ENCODE peak calls at places on chromosomes 6 and 20, in four cellular contexts. L is SK-N-SH, C is WERI-Rb-1, I is astrocyte of the spinal cord. R is an unnamed sample.

GRCh38 chr6:31247813-31248212 is 24.1 kb downstream of the HLA-C start:
- DNase-seq in L (no peak), C (no peak), I (no peak), R (no peak)

GRCh38 chr6:141291322-141291721 is 841.4 kb upstream of the GJE1 start:
- DNase-seq in L (no peak), C (no peak), I (no peak), R (no peak)

GRCh38 chr20:23296841-23297701 is 53.5 kb upstream of the NXT1 start:
- DNase-seq in L (no peak), C (no peak), I (peak; percentile 40), R (no peak)

GRCh38 chr20:48642105-48642880 is 185.5 kb downstream of the PREX1 start:
- DNase-seq in L (no peak), C (no peak), I (no peak), R (no peak)

GRCh38 chr20:1357921-1358671 is 29.2 kb upstream of the SDCBP2 start:
- DNase-seq in L (no peak), C (no peak), I (peak; percentile 62), R (peak; percentile 44)

GRCh38 chr6:17714879-17715860 is 8.4 kb upstream of the NUP153 start:
- DNase-seq in L (no peak), C (no peak), I (peak; percentile 93), R (peak; percentile 87)

GRCh38 chr6:106444777-106445507 is 84.4 kb downstream of the CRYBG1 start:
- DNase-seq in L (peak; percentile 67), C (peak; percentile 19), I (peak; percentile 61), R (peak; percentile 80)

GRCh38 chr20:35947489-35947888 is 6.8 kb downstream of the SCAND1 start:
- DNase-seq in L (peak; percentile 58), C (peak; percentile 56), I (no peak), R (peak; percentile 28)

GRCh38 chr6:77092971-77093370 is 370.3 kb downstream of the HTR1B start:
- DNase-seq in L (no peak), C (no peak), I (peak; percentile 9), R (peak; percentile 76)

GRCh38 chr6:68139130-68139529 is 496.0 kb upstream of the ADGRB3 start:
- DNase-seq in L (no peak), C (no peak), I (no peak), R (no peak)

GRCh38 chr20:55540486-55540885 is 464.8 kb downstream of the CBLN4 start:
- DNase-seq in L (no peak), C (no peak), I (no peak), R (no peak)

GRCh38 chr20:23290761-23291574 is 59.6 kb upstream of the NXT1 start:
- DNase-seq in L (no peak), C (no peak), I (no peak), R (no peak)

GRCh38 chr6:111631018-111631417 is 25.3 kb upstream of the TRAF3IP2 start:
- DNase-seq in L (no peak), C (no peak), I (no peak), R (no peak)

GRCh38 chr6:113359155-113360140 is 497.7 kb upstream of the MARCKS start:
- DNase-seq in L (peak; percentile 44), C (no peak), I (peak; percentile 76), R (peak; percentile 49)

GRCh38 chr20:48769111-48769879 is 58.5 kb downstream of the PREX1 start:
- DNase-seq in L (no peak), C (no peak), I (no peak), R (peak; percentile 50)

GRCh38 chr6:84528201-84528600 is 236.2 kb downstream of the TBX18 start:
- DNase-seq in L (no peak), C (no peak), I (no peak), R (no peak)

GRCh38 chr6:133286765-133287164 is 45.6 kb downstream of the EYA4 start:
- DNase-seq in L (no peak), C (no peak), I (peak; percentile 24), R (peak; percentile 48)

GRCh38 chr6:20811112-20811746 is 277.0 kb downstream of the CDKAL1 start:
- DNase-seq in L (no peak), C (peak; percentile 72), I (peak; percentile 98), R (peak; percentile 99)

GRCh38 chr6:102026649-102027048 is 633.1 kb downstream of the GRIK2 start:
- DNase-seq in L (peak; percentile 4), C (peak; percentile 19), I (no peak), R (no peak)

GRCh38 chr20:54200487-54201267 is 7.2 kb upstream of the PFDN4 start:
- DNase-seq in L (no peak), C (no peak), I (no peak), R (no peak)

GRCh38 chr6:170160031-170160627 is 130.7 kb downstream of the DLL1 start:
- DNase-seq in L (no peak), C (no peak), I (no peak), R (no peak)

GRCh38 chr6:99348823-99349619 is 453 bp downstream of the FAXC start:
- DNase-seq in L (peak; percentile 81), C (peak; percentile 43), I (no peak), R (no peak)

GRCh38 chr6:67221226-67221625 is 1413.9 kb upstream of the ADGRB3 start:
- DNase-seq in L (no peak), C (no peak), I (no peak), R (peak; percentile 55)

GRCh38 chr20:19974621-19975435 is 42.3 kb upstream of the NAA20 start:
- DNase-seq in L (peak; percentile 69), C (no peak), I (peak; percentile 96), R (peak; percentile 92)

GRCh38 chr6:1110935-1111334 is 201.0 kb upstream of the FOXQ1 start:
- DNase-seq in L (no peak), C (no peak), I (no peak), R (no peak)

GRCh38 chr6:3724451-3725144 is 26.9 kb downstream of the PXDC1 start:
- DNase-seq in L (no peak), C (no peak), I (no peak), R (peak; percentile 20)

GRCh38 chr6:28884423-28885148 is 39.2 kb downstream of the TRIM27 start:
- DNase-seq in L (peak; percentile 39), C (peak; percentile 43), I (no peak), R (no peak)

GRCh38 chr6:148455225-148455624 is 112.6 kb downstream of the SASH1 start:
- DNase-seq in L (no peak), C (no peak), I (peak; percentile 84), R (peak; percentile 72)

GRCh38 chr6:28922004-28922840 is 1.6 kb downstream of the TRIM27 start:
- DNase-seq in L (no peak), C (no peak), I (peak; percentile 22), R (peak; percentile 49)

GRCh38 chr20:56542489-56543020 is 9.5 kb downstream of the FAM209B start:
- DNase-seq in L (no peak), C (no peak), I (no peak), R (no peak)

GRCh38 chr20:53691060-53691810 is 97.6 kb upstream of the ZNF217 start:
- DNase-seq in L (no peak), C (no peak), I (peak; percentile 6), R (peak; percentile 41)

GRCh38 chr6:135299256-135299655 is 118.1 kb downstream of the MYB start:
- DNase-seq in L (no peak), C (no peak), I (peak; percentile 65), R (peak; percentile 90)

GRCh38 chr20:38658879-38659612 is 57.4 kb downstream of the ARHGAP40 start:
- DNase-seq in L (peak; percentile 45), C (peak; percentile 67), I (no peak), R (peak; percentile 20)

GRCh38 chr20:10701607-10702006 is 27.8 kb upstream of the JAG1 start:
- DNase-seq in L (no peak), C (no peak), I (no peak), R (no peak)

GRCh38 chr20:34475979-34476736 is 40.1 kb upstream of the DYNLRB1 start:
- DNase-seq in L (peak; percentile 81), C (no peak), I (peak; percentile 23), R (peak; percentile 30)

GRCh38 chr6:38191418-38191817 is 371.9 kb downstream of the ZFAND3 start:
- DNase-seq in L (no peak), C (no peak), I (no peak), R (no peak)

GRCh38 chr20:37401282-37401929 is 55.5 kb downstream of the SRC start:
- DNase-seq in L (no peak), C (no peak), I (no peak), R (no peak)
- H3K4me3 ChIP-seq in L (no peak overlapping the region), C (no peak overlapping the region), I (no peak overlapping the region), R (no peak overlapping the region)

GRCh38 chr20:46021361-46022359 is 7.4 kb upstream of the SLC12A5 start:
- DNase-seq in L (peak; percentile 99), C (peak; percentile 94), I (no peak), R (peak; percentile 29)
- TF ChIP-seq CTCF in L (no peak), C (peak; percentile 43), I (no peak), R (no peak)

DNA sequence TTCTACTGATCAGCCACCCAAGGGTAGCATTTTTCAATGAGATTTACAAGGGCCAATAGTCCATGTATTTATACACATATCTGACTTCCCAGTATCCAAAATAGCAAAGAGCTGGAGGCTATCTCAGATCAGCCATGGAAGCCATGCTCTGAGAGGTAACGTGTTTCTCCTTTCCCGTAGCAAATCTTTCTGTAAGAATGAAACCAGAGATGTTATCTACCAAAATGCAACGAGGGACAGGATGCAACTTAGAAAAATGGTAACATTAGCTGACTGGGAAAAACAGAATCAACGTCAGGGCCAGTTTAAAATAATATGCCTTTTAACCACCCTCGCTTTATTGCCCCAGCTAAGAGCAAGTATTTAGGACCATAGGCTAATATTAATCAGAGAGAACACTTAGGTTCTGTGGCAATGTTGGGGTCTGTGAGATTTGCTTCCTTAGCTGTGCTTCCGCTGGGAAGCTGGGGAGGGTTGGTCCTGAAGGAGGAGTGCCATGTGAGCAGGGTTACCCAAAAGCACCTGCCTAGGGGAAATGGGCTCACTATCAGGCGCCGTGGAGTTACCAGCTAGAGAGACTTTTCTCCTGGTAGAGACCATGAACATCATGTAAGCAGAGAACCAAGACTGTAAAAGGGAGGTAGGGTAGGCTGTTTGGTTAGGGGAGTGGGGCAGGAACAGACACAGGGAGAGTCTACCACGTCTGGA is 1.2 kb downstream of the ZNF831 start:
- DNase-seq in L (no peak), C (no peak), I (no peak), R (no peak)
- H3K4me3 ChIP-seq in L (no peak overlapping the region), C (no peak overlapping the region), I (no peak overlapping the region), R (no peak overlapping the region)

DNA sequence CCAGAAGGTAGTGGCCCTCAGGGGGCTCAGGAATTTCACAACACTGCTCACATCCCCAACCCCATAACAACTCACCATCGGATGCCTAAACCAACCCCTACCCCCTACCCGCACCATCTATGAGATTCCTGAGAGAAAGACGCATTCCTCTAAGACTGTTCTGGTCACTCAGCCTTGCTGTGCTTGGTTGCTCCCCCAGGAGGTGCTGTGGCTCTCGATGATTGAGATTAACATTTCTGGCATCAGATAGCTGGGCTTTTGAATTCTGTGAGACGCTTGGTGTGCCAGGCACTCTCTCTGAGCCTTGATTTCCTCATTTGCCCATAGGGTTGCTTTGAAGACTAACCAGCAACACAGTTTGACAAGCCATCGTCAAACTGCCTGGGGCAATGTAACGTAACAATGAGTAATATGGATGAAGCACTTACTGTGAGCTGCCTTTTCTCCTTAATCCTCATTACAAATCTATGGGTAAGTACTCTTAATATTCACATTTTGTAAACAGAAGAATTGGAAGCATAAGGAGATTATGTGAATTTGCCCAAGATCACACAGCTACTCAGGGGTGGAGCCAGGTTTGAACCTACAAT is 978 bp downstream of the WFDC6 start:
- DNase-seq in L (no peak), C (peak; percentile 12), I (no peak), R (no peak)
- TF ChIP-seq CTCF in L (no peak), C (peak; percentile 41), I (no peak), R (no peak)

DNA sequence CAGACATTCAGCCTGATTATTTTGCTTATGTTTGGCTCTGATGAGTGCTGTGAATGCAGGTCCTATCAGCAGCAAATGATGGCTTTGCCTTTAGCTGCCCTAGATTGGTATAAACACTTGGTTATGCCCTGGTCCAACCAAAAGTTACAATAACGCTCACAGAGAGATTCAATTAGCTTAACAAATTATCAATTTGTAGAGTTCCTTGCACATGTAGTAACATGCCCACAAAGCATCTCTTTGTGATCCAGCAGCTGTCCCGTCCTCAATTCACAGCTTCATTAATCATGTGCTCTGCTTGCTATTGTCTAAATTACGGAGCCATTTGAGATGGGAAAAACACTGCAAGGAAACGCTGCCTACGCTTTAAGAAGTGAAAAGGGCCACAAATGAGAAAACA is 457.9 kb downstream of the HDGFL1 start:
- DNase-seq in L (no peak), C (peak; percentile 23), I (no peak), R (no peak)
- H3K4me3 ChIP-seq in L (no peak overlapping the region), C (no peak overlapping the region), I (no peak overlapping the region), R (no peak overlapping the region)